ENCODE peak calls at places on chromosomes 12 and 14, in seven cellular contexts. W is GM12865, X is gastrocnemius medialis, I is dorsolateral prefrontal cortex, U is GM13977, J is fibroblast of mammary gland, E is hepatocyte. T is an unnamed sample.

GRCh38 chr14:95895720-95896119 is 19.1 kb downstream of the TUNAR start:
- DNase-seq in W (peak; percentile 51), X (no peak), I (no peak), U (peak; percentile 47), J (no peak), E (peak; percentile 56), T (peak; percentile 53)

GRCh38 chr12:39426636-39427245 is 16.2 kb downstream of the KIF21A start:
- DNase-seq in W (no peak), X (no peak), I (no peak), U (no peak), J (peak; percentile 86), E (no peak), T (no peak)

GRCh38 chr14:105282098-105282725 is 18.6 kb downstream of the BRF1 start:
- DNase-seq in W (no peak), X (no peak), I (no peak), U (no peak), J (no peak), E (no peak), T (no peak)

GRCh38 chr14:61705017-61705416 is 9.7 kb downstream of the HIF1A start:
- DNase-seq in W (no peak), X (no peak), I (no peak), U (no peak), J (no peak), E (no peak), T (no peak)

GRCh38 chr12:34188974-34189373 is 166.7 kb downstream of the ALG10 start:
- DNase-seq in W (no peak), X (no peak), I (no peak), U (no peak), J (no peak), E (no peak), T (no peak)

GRCh38 chr14:70821916-70822705 is 12.8 kb upstream of the MAP3K9 start:
- DNase-seq in W (peak; percentile 52), X (peak; percentile 22), I (peak; percentile 31), U (peak; percentile 68), J (peak; percentile 46), E (peak; percentile 77), T (peak; percentile 79)

GRCh38 chr14:30874120-30874998 is at the start of gene COCH:
- DNase-seq in W (peak; percentile 87), X (no peak), I (no peak), U (peak; percentile 88), J (no peak), E (peak; percentile 72), T (peak; percentile 88)

GRCh38 chr12:92745874-92746553 is 43.2 kb downstream of the PLEKHG7 start:
- DNase-seq in W (no peak), X (peak; percentile 79), I (peak; percentile 53), U (no peak), J (peak; percentile 99), E (peak; percentile 23), T (no peak)

GRCh38 chr14:36057452-36058142 is 118.9 kb downstream of the PTCSC3 start:
- DNase-seq in W (no peak), X (no peak), I (no peak), U (no peak), J (peak; percentile 5), E (no peak), T (no peak)

GRCh38 chr14:100158566-100159106 is 809 bp downstream of the DEGS2 start:
- DNase-seq in W (no peak), X (no peak), I (no peak), U (no peak), J (no peak), E (no peak), T (no peak)

GRCh38 chr12:46517579-46517962 is 145.0 kb upstream of the SLC38A2 start:
- DNase-seq in W (no peak), X (no peak), I (no peak), U (no peak), J (no peak), E (no peak), T (no peak)

GRCh38 chr14:105224845-105225585 is 23.3 kb upstream of the BTBD6 start:
- DNase-seq in W (no peak), X (no peak), I (no peak), U (no peak), J (no peak), E (no peak), T (no peak)

GRCh38 chr12:91311081-91311480 is 128.5 kb upstream of the DCN start:
- DNase-seq in W (no peak), X (no peak), I (no peak), U (no peak), J (no peak), E (no peak), T (no peak)

GRCh38 chr12:10385181-10385613 is 4.6 kb downstream of the KLRK1 start:
- DNase-seq in W (no peak), X (no peak), I (no peak), U (no peak), J (peak; percentile 92), E (peak; percentile 35), T (no peak)

GRCh38 chr14:56099081-56099797 is 19.0 kb upstream of the PELI2 start:
- DNase-seq in W (no peak), X (no peak), I (no peak), U (no peak), J (no peak), E (no peak), T (no peak)

GRCh38 chr12:71476513-71476912 is 36.9 kb downstream of the LGR5 start:
- DNase-seq in W (no peak), X (peak; percentile 31), I (no peak), U (no peak), J (peak; percentile 84), E (no peak), T (no peak)

GRCh38 chr12:95788637-95789036 is 1.9 kb downstream of the NTN4 start:
- DNase-seq in W (no peak), X (no peak), I (no peak), U (no peak), J (peak; percentile 54), E (no peak), T (no peak)

GRCh38 chr14:46279327-46279726 is 372.3 kb downstream of the RPL10L start:
- DNase-seq in W (peak; percentile 8), X (no peak), I (no peak), U (no peak), J (no peak), E (no peak), T (no peak)

GRCh38 chr12:38906482-38907170 is 1.2 kb upstream of the CPNE8 start:
- DNase-seq in W (peak; percentile 88), X (peak; percentile 58), I (peak; percentile 68), U (peak; percentile 70), J (peak; percentile 89), E (peak; percentile 94), T (peak; percentile 78)

GRCh38 chr14:39812532-39813320 is 380.5 kb upstream of the FBXO33 start:
- DNase-seq in W (peak; percentile 11), X (no peak), I (no peak), U (no peak), J (no peak), E (no peak), T (no peak)

GRCh38 chr12:108724054-108724889 is 7.0 kb downstream of the CORO1C start:
- DNase-seq in W (peak; percentile 33), X (no peak), I (no peak), U (no peak), J (peak; percentile 69), E (no peak), T (no peak)

GRCh38 chr12:34046570-34046969 is 24.3 kb downstream of the ALG10 start:
- DNase-seq in W (no peak), X (no peak), I (no peak), U (no peak), J (no peak), E (no peak), T (no peak)

GRCh38 chr14:94120667-94121335 is 8.6 kb downstream of the IFI27L2 start:
- DNase-seq in W (no peak), X (no peak), I (no peak), U (no peak), J (peak; percentile 79), E (no peak), T (no peak)

GRCh38 chr14:40911161-40911560 is 695.5 kb upstream of the LRFN5 start:
- DNase-seq in W (no peak), X (no peak), I (no peak), U (no peak), J (no peak), E (no peak), T (no peak)

GRCh38 chr14:91417983-91418386 is 365 bp upstream of the CCDC88C start:
- DNase-seq in W (peak; percentile 85), X (no peak), I (no peak), U (no peak), J (no peak), E (peak; percentile 78), T (peak; percentile 67)

GRCh38 chr12:8827551-8828347 is 5.3 kb downstream of the A2ML1 start:
- DNase-seq in W (no peak), X (no peak), I (no peak), U (no peak), J (no peak), E (no peak), T (no peak)

GRCh38 chr14:49893309-49894213 is 679 bp downstream of the ARF6 start:
- DNase-seq in W (peak; percentile 87), X (peak; percentile 46), I (no peak), U (peak; percentile 80), J (no peak), E (peak; percentile 78), T (peak; percentile 76)

DNA sequence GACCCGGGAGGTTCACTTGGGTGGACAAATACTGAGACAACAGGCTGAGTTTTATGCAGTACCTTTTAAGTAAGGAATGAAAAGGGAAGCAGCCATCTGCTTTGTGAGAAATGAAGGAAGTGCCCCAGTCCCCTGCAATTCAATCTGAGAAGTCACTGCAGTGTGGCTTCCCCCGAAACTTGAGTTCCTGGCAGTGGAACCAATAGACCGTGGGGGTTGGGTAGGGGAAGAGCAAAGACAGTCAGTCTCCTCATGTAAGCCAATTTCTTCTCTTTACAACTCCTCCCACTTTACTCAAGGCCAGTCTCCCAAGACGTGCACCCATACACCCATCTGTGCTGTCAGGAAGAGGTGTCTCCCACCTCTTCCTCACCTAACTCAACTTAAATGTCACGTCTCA is 206.5 kb downstream of the BCAT1 start:
- DNase-seq in W (peak; percentile 84), X (peak; percentile 38), I (no peak), U (peak; percentile 19), J (no peak), E (no peak), T (peak; percentile 33)
- TF ChIP-seq CTCF in W (no peak), X (no peak), I (no peak), U (no peak), J (no peak), E (no peak), T (no peak)

GRCh38 chr12:123540899-123541662 is 7.6 kb upstream of the RILPL1 start:
- DNase-seq in W (no peak), X (no peak), I (no peak), U (no peak), J (no peak), E (no peak), T (no peak)
- TF ChIP-seq CTCF in W (no peak), X (no peak), I (no peak), U (no peak), J (no peak), E (no peak), T (no peak)

GRCh38 chr12:53174881-53175491 is 5.5 kb upstream of the ZNF740 start:
- DNase-seq in W (no peak), X (no peak), I (no peak), U (no peak), J (peak; percentile 59), E (peak; percentile 60), T (no peak)
- TF ChIP-seq CTCF in W (peak; percentile 12), X (no peak), I (no peak), U (peak; percentile 2), J (peak; percentile 28), E (no peak), T (peak; percentile 10)

DNA sequence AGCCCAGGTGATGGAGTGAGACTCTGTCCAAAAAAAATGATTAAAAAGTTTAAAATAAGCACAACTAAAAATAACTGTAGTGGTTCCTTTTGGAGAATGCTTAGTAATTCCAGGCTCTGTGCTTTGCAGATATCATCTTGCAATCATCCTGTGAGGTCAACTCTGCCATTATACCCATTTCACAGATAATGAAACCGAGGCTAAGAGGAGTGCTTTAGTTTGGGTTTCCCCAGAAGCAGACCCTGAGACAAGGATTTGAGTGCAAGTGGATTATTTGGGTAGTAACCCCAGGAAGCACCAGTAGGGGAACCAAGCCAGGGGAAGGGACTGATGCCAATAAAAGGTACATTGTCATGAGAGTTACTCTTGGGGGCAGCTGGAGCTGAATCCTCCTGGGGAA is 44.7 kb downstream of the RIN3 start:
- DNase-seq in W (peak; percentile 54), X (no peak), I (no peak), U (no peak), J (no peak), E (no peak), T (no peak)
- TF ChIP-seq CTCF in W (peak; percentile 12), X (no peak), I (no peak), U (no peak), J (no peak), E (no peak), T (no peak)

T was measured in GM13976.